ENCODE peak calls at places on chromosomes 2 and 18, in five cellular contexts. J is GM23338; O is astrocyte; M is CD8-positive, alpha-beta memory T cell; L is transverse colon. Y is an unnamed sample. For H3K4me1 and H3K27me3, the result is how much of the 10 kb centered on the place peaks cover.

GRCh38 chr2:28360742-28361293 is 31.8 kb upstream of the FOSL2 start:
- DNase-seq in J (no peak), O (peak), M (no peak), L (no peak), Y (no peak)

GRCh38 chr2:239769574-239770145 is 255.5 kb downstream of the NDUFA10 start:
- DNase-seq in J (no peak), O (no peak), M (no peak), L (no peak), Y (peak)

GRCh38 chr18:11850821-11851155 is 425 bp upstream of the CHMP1B start:
- DNase-seq in J (peak), O (no peak), M (no peak), L (no peak), Y (no peak)

GRCh38 chr2:241558532-241559488 is at the start of gene BOK:
- DNase-seq in J (peak), O (peak), M (no peak), L (peak), Y (peak)

GRCh38 chr18:67672719-67673118 is 156.2 kb upstream of the DSEL start:
- DNase-seq in J (no peak), O (no peak), M (no peak), L (no peak), Y (no peak)

GRCh38 chr2:16311521-16312440 is 353.9 kb downstream of the CYRIA start:
- DNase-seq in J (no peak), O (no peak), M (no peak), L (no peak), Y (no peak)

GRCh38 chr2:159755788-159756187 is 42.2 kb downstream of the CD302 start:
- DNase-seq in J (peak), O (peak), M (no peak), L (no peak), Y (no peak)

GRCh38 chr2:138615257-138615656 is 113.7 kb downstream of the SPOPL start:
- DNase-seq in J (no peak), O (peak), M (no peak), L (no peak), Y (no peak)

GRCh38 chr2:111143107-111143886 is 22.6 kb downstream of the BCL2L11 start:
- DNase-seq in J (no peak), O (no peak), M (no peak), L (no peak), Y (no peak)

GRCh38 chr2:233711312-233712008 is 1.2 kb upstream of the UGT1A5 start:
- DNase-seq in J (peak), O (peak), M (peak), L (peak), Y (peak)

GRCh38 chr2:106285237-106285829 is 91.2 kb upstream of the UXS1 start:
- DNase-seq in J (no peak), O (no peak), M (no peak), L (no peak), Y (no peak)
- H3K4me1 ChIP-seq in J (under half), O (under half), M (under half), L (under half), Y (under half)

GRCh38 chr2:128485761-128486639 is 167.3 kb upstream of the HS6ST1 start:
- DNase-seq in J (no peak), O (no peak), M (no peak), L (no peak), Y (peak)
- H3K4me3 ChIP-seq in J (no peak), O (no peak), M (no peak), L (no peak), Y (no peak)

GRCh38 chr2:33241581-33241980 is 234.9 kb upstream of the RASGRP3 start:
- DNase-seq in J (no peak), O (peak), M (no peak), L (no peak), Y (no peak)

GRCh38 chr2:33238111-33238510 is 238.3 kb upstream of the RASGRP3 start:
- DNase-seq in J (no peak), O (peak), M (no peak), L (no peak), Y (no peak)

GRCh38 chr2:33242845-33243244 is 233.6 kb upstream of the RASGRP3 start:
- DNase-seq in J (no peak), O (peak), M (no peak), L (no peak), Y (no peak)

GRCh38 chr2:33241072-33241471 is 235.4 kb upstream of the RASGRP3 start:
- DNase-seq in J (no peak), O (no peak), M (no peak), L (no peak), Y (no peak)

DNA sequence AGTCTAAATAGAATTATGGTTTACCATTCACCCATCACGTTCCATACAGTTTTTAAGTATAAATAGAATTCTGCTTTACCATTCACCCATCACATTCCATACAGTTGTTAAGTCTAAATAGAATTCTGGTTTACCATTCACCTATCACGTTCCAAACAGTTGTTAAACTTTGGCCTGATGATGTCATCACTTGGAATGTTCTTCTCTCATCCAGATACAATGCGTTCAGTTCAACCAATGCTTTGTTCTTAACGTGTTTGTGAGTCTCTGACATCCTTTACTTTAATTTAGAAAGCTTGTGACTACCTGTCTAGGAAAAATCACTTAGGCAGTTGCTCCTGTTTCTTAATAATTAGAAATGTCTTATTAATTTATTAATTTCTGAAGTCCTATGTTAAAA is 236.3 kb upstream of the RASGRP3 start:
- DNase-seq in J (no peak), O (peak), M (no peak), L (no peak), Y (no peak)
- H3K27me3 ChIP-seq in J (under half), O (under half), M (under half), L (under half), Y (under half)

GRCh38 chr2:109083771-109084170 is 45.2 kb upstream of the SH3RF3 start:
- DNase-seq in J (no peak), O (no peak), M (no peak), L (no peak), Y (no peak)

GRCh38 chr2:109086743-109087020 is 42.3 kb upstream of the SH3RF3 start:
- DNase-seq in J (no peak), O (no peak), M (no peak), L (no peak), Y (no peak)

GRCh38 chr2:109084341-109084740 is 44.7 kb upstream of the SH3RF3 start:
- DNase-seq in J (no peak), O (no peak), M (no peak), L (no peak), Y (no peak)

GRCh38 chr2:109087055-109087663 is 41.8 kb upstream of the SH3RF3 start:
- DNase-seq in J (no peak), O (no peak), M (no peak), L (no peak), Y (no peak)

GRCh38 chr2:109085912-109086742 is 42.9 kb upstream of the SH3RF3 start:
- DNase-seq in J (no peak), O (no peak), M (no peak), L (no peak), Y (no peak)
- H3K4me1 ChIP-seq in J (under half), O (under half), M (under half), L (under half), Y (under half)

GRCh38 chr2:85431787-85432186 is 13.3 kb downstream of the SH2D6 start:
- DNase-seq in J (no peak), O (no peak), M (no peak), L (no peak), Y (no peak)

GRCh38 chr2:85429924-85430289 is 11.4 kb downstream of the SH2D6 start:
- DNase-seq in J (no peak), O (no peak), M (no peak), L (no peak), Y (no peak)

GRCh38 chr2:85428343-85428881 is 9.9 kb downstream of the SH2D6 start:
- DNase-seq in J (no peak), O (no peak), M (no peak), L (no peak), Y (no peak)

GRCh38 chr2:85429213-85429923 is 10.9 kb downstream of the SH2D6 start:
- DNase-seq in J (no peak), O (no peak), M (no peak), L (no peak), Y (no peak)

GRCh38 chr2:85430780-85431601 is 12.5 kb downstream of the SH2D6 start:
- DNase-seq in J (peak), O (no peak), M (no peak), L (no peak), Y (no peak)
- H3K4me3 ChIP-seq in J (peak), O (no peak), M (no peak), L (no peak), Y (no peak)

GRCh38 chr2:218899147-218899546 is 18.5 kb downstream of the WNT10A start:
- DNase-seq in J (no peak), O (no peak), M (no peak), L (no peak), Y (no peak)
- H3K27me3 ChIP-seq in J (half or more), O (half or more), M (under half), L (half or more), Y (half or more)

GRCh38 chr2:14633451-14634211 is 1.1 kb downstream of the LRATD1 start:
- DNase-seq in J (peak), O (no peak), M (no peak), L (peak), Y (peak)
- H3K4me1 ChIP-seq in J (under half), O (under half), M (under half), L (under half), Y (under half)